ENCODE peak calls at places on chromosomes 5 and 9, in seven cellular contexts. W is mucosa of descending colon; G is MCF 10A; A is B cell; H is OCI-M1; D is stimulated activated CD8-positive, alpha-beta memory T cell treated with anti-CD3 and anti-CD28 coated beads, Interleukin-15, amount 100 ng/mL, for 1 hour; T is WTC11. P is an unnamed sample.
A peak's percentile ranks its signal among the peaks of the same experiment; 100 is the strongest.

GRCh38 chr9:2263665-2264064 is 248.5 kb downstream of the SMARCA2 start:
- DNase-seq in A (no peak), T (no peak), D (no peak), G (no peak), H (peak; percentile 57), W (no peak), P (no peak)

GRCh38 chr9:75134495-75134894 is 46.2 kb downstream of the OSTF1 start:
- DNase-seq in G (no peak), W (no peak), D (no peak), T (no peak), A (no peak), H (no peak), P (no peak)

GRCh38 chr9:14158136-14158781 is 155.7 kb downstream of the NFIB start:
- DNase-seq in H (no peak), W (no peak), G (no peak), D (no peak), A (no peak), T (no peak), P (no peak)

GRCh38 chr5:19408149-19408548 is 579.9 kb downstream of the CDH18 start:
- DNase-seq in A (no peak), D (no peak), G (no peak), W (no peak), T (no peak), H (no peak), P (no peak)

GRCh38 chr9:134585746-134586706 is 55.6 kb upstream of the COL5A1 start:
- DNase-seq in G (peak; percentile 45), T (no peak), W (no peak), H (no peak), A (no peak), D (no peak), P (no peak)

GRCh38 chr5:171207256-171207866 is 101.7 kb upstream of the TLX3 start:
- DNase-seq in A (peak; percentile 15), D (no peak), W (no peak), G (peak; percentile 69), T (no peak), H (peak; percentile 87), P (peak; percentile 1)

GRCh38 chr5:36374275-36374862 is 72.7 kb upstream of the RANBP3L start:
- DNase-seq in H (no peak), T (no peak), G (no peak), W (no peak), D (no peak), A (no peak), P (no peak)

GRCh38 chr9:125479846-125480615 is 218.4 kb downstream of the GAPVD1 start:
- DNase-seq in H (no peak), T (no peak), W (no peak), A (no peak), G (no peak), D (no peak), P (no peak)

GRCh38 chr5:32961066-32961429 is 249.9 kb downstream of the NPR3 start:
- DNase-seq in W (no peak), H (no peak), T (no peak), D (no peak), A (no peak), G (peak; percentile 18), P (no peak)

GRCh38 chr9:37417252-37417803 is 5.2 kb upstream of the GRHPR start:
- DNase-seq in W (no peak), T (no peak), A (no peak), H (no peak), D (no peak), G (no peak), P (no peak)

GRCh38 chr5:3412146-3412545 is 183.5 kb upstream of the IRX1 start:
- DNase-seq in G (no peak), W (no peak), H (peak; percentile 83), A (no peak), T (no peak), D (no peak), P (no peak)

GRCh38 chr9:100473271-100474081 is 527 bp downstream of the TMEFF1 start:
- DNase-seq in H (peak; percentile 37), T (peak; percentile 54), W (peak; percentile 39), A (peak; percentile 70), G (peak; percentile 17), D (no peak), P (peak; percentile 44)

GRCh38 chr5:129853588-129853987 is 50.7 kb upstream of the CHSY3 start:
- DNase-seq in A (no peak), T (no peak), W (no peak), H (no peak), G (no peak), D (no peak), P (no peak)

GRCh38 chr9:93801581-93802284 is 153.4 kb downstream of the BARX1 start:
- DNase-seq in H (no peak), T (no peak), A (no peak), W (no peak), G (no peak), D (no peak), P (no peak)

GRCh38 chr5:579746-580366 is 32.3 kb upstream of the CEP72 start:
- DNase-seq in W (no peak), D (no peak), G (no peak), A (no peak), T (no peak), H (no peak), P (no peak)

GRCh38 chr5:150243590-150243989 is 46.0 kb downstream of the CAMK2A start:
- DNase-seq in G (no peak), A (no peak), H (no peak), T (no peak), W (no peak), D (no peak), P (no peak)

GRCh38 chr5:72651779-72652178 is 144.6 kb upstream of the ZNF366 start:
- DNase-seq in D (no peak), G (peak; percentile 49), W (no peak), H (no peak), A (no peak), T (no peak), P (no peak)

GRCh38 chr5:72138943-72139467 is 31.7 kb downstream of the MAP1B start:
- DNase-seq in W (no peak), A (no peak), T (no peak), D (no peak), H (peak; percentile 92), G (peak; percentile 51), P (no peak)

GRCh38 chr5:113246371-113246870 is 188.4 kb downstream of the TSSK1B start:
- DNase-seq in G (no peak), D (no peak), A (no peak), H (peak; percentile 0), W (no peak), T (no peak), P (no peak)